ENCODE peak calls at places on chromosome 16, in six cellular contexts. L is glutamatergic neuron; Z is bronchial epithelial cell; C is stimulated activated CD4-positive, alpha-beta T cell treated with anti-CD3 and anti-CD28 coated beads, Interleukin-1b, Interleukin-23, amount 100 ng/mL, for 1 hour; X is activated naive CD8-positive, alpha-beta T cell treated with anti-CD3 and anti-CD28 coated beads, Interleukin-2, amount 50 U/mL, for 24 hours; N is NCI-H774. M is an unnamed sample.

GRCh38 chr16:56589141-56590039 is at the start of gene MT3:
- DNase-seq in L (peak), N (peak), C (no peak), X (peak), Z (no peak), M (no peak)

GRCh38 chr16:50036426-50036825 is 11.4 kb downstream of the CNEP1R1 start:
- DNase-seq in L (no peak), X (no peak), Z (no peak), C (no peak), N (peak), M (no peak)

GRCh38 chr16:56357765-56358322 is 67.5 kb downstream of the AMFR start:
- DNase-seq in C (no peak), N (no peak), Z (no peak), L (peak), X (no peak), M (no peak)

GRCh38 chr16:57268804-57269800 is 15.4 kb downstream of the PLLP start:
- DNase-seq in Z (peak), X (no peak), N (no peak), C (no peak), L (peak), M (no peak)

GRCh38 chr16:79635488-79635887 is 35.0 kb upstream of the MAF start:
- DNase-seq in L (no peak), X (no peak), N (no peak), Z (peak), C (no peak), M (no peak)

GRCh38 chr16:2498531-2499253 is 15.1 kb upstream of the ATP6V0C start:
- DNase-seq in Z (peak), N (no peak), C (no peak), X (no peak), L (no peak), M (no peak)

GRCh38 chr16:83305092-83305491 is 502.7 kb upstream of the HSBP1 start:
- DNase-seq in L (no peak), C (no peak), X (no peak), Z (peak), N (no peak), M (no peak)

GRCh38 chr16:88390760-88391496 is 8.2 kb downstream of the ZNF469 start:
- DNase-seq in C (no peak), L (no peak), Z (no peak), X (no peak), N (no peak), M (no peak)

GRCh38 chr16:24957887-24958286 is 57.3 kb downstream of the ARHGAP17 start:
- DNase-seq in X (no peak), L (no peak), C (no peak), Z (no peak), N (no peak), M (no peak)

GRCh38 chr16:74275031-74275636 is 21.5 kb upstream of the PSMD7 start:
- DNase-seq in N (no peak), Z (peak), X (no peak), L (no peak), C (no peak), M (peak)

GRCh38 chr16:58537124-58537906 is 22.0 kb downstream of the SETD6 start:
- DNase-seq in C (no peak), Z (no peak), X (no peak), L (no peak), N (no peak), M (no peak)

GRCh38 chr16:67822511-67822910 is 15.8 kb downstream of the TSNAXIP1 start:
- DNase-seq in L (no peak), X (no peak), Z (peak), C (no peak), N (no peak), M (no peak)

GRCh38 chr16:30009085-30009862 is 1.6 kb downstream of the DOC2A start:
- DNase-seq in L (no peak), N (no peak), X (no peak), C (no peak), Z (no peak), M (no peak)

GRCh38 chr16:30122621-30123160 is 329 bp downstream of the MAPK3 start:
- DNase-seq in Z (no peak), L (no peak), N (no peak), C (no peak), X (peak), M (no peak)

GRCh38 chr16:22788190-22788530 is 25.8 kb upstream of the HS3ST2 start:
- DNase-seq in Z (no peak), N (no peak), X (no peak), C (no peak), L (no peak), M (no peak)

GRCh38 chr16:48862087-48862532 is 252.1 kb upstream of the N4BP1 start:
- DNase-seq in L (no peak), C (no peak), X (no peak), Z (peak), N (no peak), M (peak)

GRCh38 chr16:10941127-10941933 is 938 bp downstream of the DEXI start:
- DNase-seq in N (no peak), Z (no peak), X (no peak), L (peak), C (no peak), M (no peak)

GRCh38 chr16:685967-686366 is 1.8 kb upstream of the JMJD8 start:
- DNase-seq in N (no peak), L (peak), Z (peak), C (no peak), X (peak), M (peak)

GRCh38 chr16:17590711-17591654 is 120.2 kb upstream of the XYLT1 start:
- DNase-seq in X (peak), N (no peak), C (no peak), L (no peak), Z (no peak), M (no peak)

GRCh38 chr16:2770057-2770780 is 6.9 kb downstream of the ELOB start:
- DNase-seq in N (no peak), L (no peak), C (no peak), X (no peak), Z (no peak), M (no peak)

GRCh38 chr16:8849411-8850011 is 19.3 kb downstream of the CARHSP1 start:
- DNase-seq in Z (no peak), N (no peak), X (no peak), L (no peak), C (no peak), M (no peak)

GRCh38 chr16:26532456-26532855 is 534.3 kb upstream of the C16orf82 start:
- DNase-seq in L (no peak), X (no peak), C (no peak), Z (no peak), N (no peak), M (no peak)

GRCh38 chr16:88809068-88809675 is 2.6 kb downstream of the APRT start:
- DNase-seq in Z (no peak), X (no peak), C (no peak), L (no peak), N (no peak), M (no peak)

GRCh38 chr16:80027007-80027965 is 426.7 kb upstream of the MAF start:
- DNase-seq in N (no peak), C (peak), L (peak), X (peak), Z (peak), M (peak)

GRCh38 chr16:65117701-65118448 is 4.0 kb downstream of the CDH11 start:
- DNase-seq in X (peak), C (no peak), Z (peak), L (peak), N (peak), M (peak)

GRCh38 chr16:72241930-72242329 is 70.0 kb upstream of the PMFBP1 start:
- DNase-seq in N (no peak), X (no peak), L (peak), C (no peak), Z (peak), M (peak)

GRCh38 chr16:4316732-4317461 is 1.0 kb downstream of the GLIS2 start:
- DNase-seq in L (no peak), C (no peak), Z (no peak), X (no peak), N (peak), M (no peak)

GRCh38 chr16:23424292-23424958 is 28.6 kb downstream of the COG7 start:
- DNase-seq in L (no peak), Z (peak), C (no peak), N (no peak), X (no peak), M (no peak)